ENCODE peak calls at places on chromosomes 4 and X, in eight cellular contexts. U is esophagus squamous epithelium; M is transverse colon; A is heart left ventricle; T is heart right ventricle; Z is IMR-90; K is effector memory CD4-positive, alpha-beta T cell; C is DND-41. S is an unnamed sample.

GRCh38 chrX:101619336-101619735 is 1.5 kb upstream of the ARMCX6 start:
- DNase-seq in M (no peak), T (peak; percentile 5), Z (peak; percentile 22), U (no peak), K (no peak), A (peak; percentile 23), C (peak; percentile 45), S (no peak)

GRCh38 chr4:14513471-14513870 is 488.8 kb upstream of the CPEB2 start:
- DNase-seq in K (no peak), Z (no peak), T (no peak), U (no peak), M (no peak), C (no peak), A (no peak), S (no peak)

GRCh38 chrX:105608745-105609144 is 213.6 kb upstream of the NRK start:
- DNase-seq in C (no peak), Z (no peak), M (no peak), A (no peak), T (peak; percentile 2), U (no peak), K (no peak), S (no peak)

GRCh38 chr4:133149932-133150642 is 993 bp downstream of the PCDH10 start:
- DNase-seq in C (no peak), Z (no peak), A (no peak), U (no peak), K (no peak), T (no peak), M (no peak), S (no peak)

GRCh38 chr4:106864231-106864630 is 171.9 kb downstream of the DKK2 start:
- DNase-seq in Z (no peak), U (no peak), K (no peak), M (no peak), A (no peak), T (no peak), C (no peak), S (no peak)

GRCh38 chr4:64368741-64369140 is 40.5 kb downstream of the TECRL start:
- DNase-seq in Z (no peak), K (no peak), A (no peak), U (no peak), M (no peak), T (no peak), C (no peak), S (no peak)

GRCh38 chrX:115017455-115017854 is at the start of gene IL13RA2:
- DNase-seq in T (no peak), Z (no peak), A (no peak), K (no peak), U (no peak), C (no peak), M (no peak), S (no peak)

GRCh38 chrX:123860506-123860840 is 620 bp downstream of the XIAP start:
- DNase-seq in U (no peak), C (no peak), Z (no peak), T (peak; percentile 18), A (no peak), M (peak; percentile 62), K (peak; percentile 25), S (no peak)

GRCh38 chr4:24650849-24651248 is 66.5 kb upstream of the DHX15 start:
- DNase-seq in A (no peak), K (no peak), U (no peak), Z (no peak), M (no peak), C (no peak), T (no peak), S (no peak)

GRCh38 chrX:53494427-53494826 is 60.3 kb upstream of the HSD17B10 start:
- DNase-seq in T (no peak), A (no peak), K (no peak), U (no peak), C (no peak), Z (peak; percentile 29), M (no peak), S (no peak)

GRCh38 chr4:71941001-71941400 is 90.8 kb upstream of the NPFFR2 start:
- DNase-seq in M (peak; percentile 8), C (no peak), A (no peak), Z (peak; percentile 0), T (no peak), K (no peak), U (no peak), S (peak; percentile 3)

GRCh38 chr4:48491514-48492176 is 1.6 kb downstream of the ZAR1 start:
- DNase-seq in Z (no peak), U (no peak), A (no peak), T (no peak), C (no peak), K (no peak), M (no peak), S (no peak)

GRCh38 chr4:48490680-48491513 is 845 bp downstream of the ZAR1 start:
- DNase-seq in T (no peak), A (no peak), U (no peak), M (no peak), Z (no peak), K (no peak), C (no peak), S (no peak)

GRCh38 chr4:48493485-48494100 is 3.5 kb downstream of the ZAR1 start:
- DNase-seq in M (no peak), Z (no peak), C (no peak), T (no peak), K (no peak), A (no peak), U (no peak), S (no peak)

GRCh38 chr4:48489683-48490011 is 405 bp upstream of the ZAR1 start:
- DNase-seq in U (no peak), K (no peak), M (no peak), T (no peak), C (no peak), Z (no peak), A (no peak), S (no peak)

DNA sequence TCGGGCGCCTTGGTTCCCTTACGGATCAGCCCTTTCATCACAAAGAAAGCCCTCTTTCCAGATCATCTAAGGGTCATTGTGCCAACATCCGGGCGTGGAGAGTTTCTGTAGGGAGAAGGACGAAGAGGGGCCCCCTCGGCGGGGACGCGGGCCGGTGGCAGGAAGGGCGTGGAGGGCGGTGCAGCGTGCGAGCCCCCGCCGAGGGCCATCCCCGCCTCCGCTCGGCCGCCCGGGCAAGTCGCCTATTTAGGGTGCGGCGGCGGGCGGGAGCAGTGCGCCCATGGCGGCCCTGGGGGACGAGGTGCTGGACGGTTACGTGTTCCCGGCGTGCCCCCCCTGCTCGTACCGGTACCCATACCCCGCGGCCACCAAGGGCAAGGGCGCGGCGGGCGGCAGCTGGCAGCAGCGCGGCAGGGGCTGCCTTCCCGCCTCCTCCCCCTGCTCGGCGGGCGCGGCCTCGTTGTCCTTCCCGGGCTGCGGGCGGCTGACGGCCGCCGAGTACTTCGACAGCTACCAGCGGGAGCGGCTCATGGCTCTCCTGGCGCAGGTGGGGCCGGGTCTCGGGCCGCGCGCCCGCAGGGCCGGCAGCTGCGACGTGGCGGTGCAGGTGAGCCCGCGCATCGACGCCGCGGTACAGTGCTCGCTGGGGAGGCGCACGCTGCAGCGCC is at the start of gene ZAR1:
- DNase-seq in T (no peak), A (no peak), M (no peak), K (no peak), Z (no peak), U (no peak), C (no peak), S (peak; percentile 18)
- H3K4me3 ChIP-seq in T (peak within 1 kb of the TSS; percentile 21), A (peak within 1 kb of the TSS; percentile 52), M (no peak within 1 kb of the TSS), K (peak within 1 kb of the TSS; percentile 32), Z (peak within 1 kb of the TSS; percentile 27), U (peak within 1 kb of the TSS; percentile 49), C (no peak within 1 kb of the TSS), S (peak within 1 kb of the TSS; percentile 31)

GRCh38 chrX:151175283-151176062 is 911 bp upstream of the GPR50 start:
- DNase-seq in U (no peak), Z (no peak), A (no peak), T (no peak), M (no peak), K (no peak), C (no peak), S (no peak)
- H3K27me3 ChIP-seq in U (no peaks in the 10 kb centered on the region), Z (peaks cover 2% of the 10 kb centered on the region), A (peaks cover 33% of the 10 kb centered on the region), T (peaks cover 35% of the 10 kb centered on the region), M (peaks cover 53% of the 10 kb centered on the region), K (peaks cover 4% of the 10 kb centered on the region), C (no peaks in the 10 kb centered on the region), S (peaks cover 37% of the 10 kb centered on the region)

DNA sequence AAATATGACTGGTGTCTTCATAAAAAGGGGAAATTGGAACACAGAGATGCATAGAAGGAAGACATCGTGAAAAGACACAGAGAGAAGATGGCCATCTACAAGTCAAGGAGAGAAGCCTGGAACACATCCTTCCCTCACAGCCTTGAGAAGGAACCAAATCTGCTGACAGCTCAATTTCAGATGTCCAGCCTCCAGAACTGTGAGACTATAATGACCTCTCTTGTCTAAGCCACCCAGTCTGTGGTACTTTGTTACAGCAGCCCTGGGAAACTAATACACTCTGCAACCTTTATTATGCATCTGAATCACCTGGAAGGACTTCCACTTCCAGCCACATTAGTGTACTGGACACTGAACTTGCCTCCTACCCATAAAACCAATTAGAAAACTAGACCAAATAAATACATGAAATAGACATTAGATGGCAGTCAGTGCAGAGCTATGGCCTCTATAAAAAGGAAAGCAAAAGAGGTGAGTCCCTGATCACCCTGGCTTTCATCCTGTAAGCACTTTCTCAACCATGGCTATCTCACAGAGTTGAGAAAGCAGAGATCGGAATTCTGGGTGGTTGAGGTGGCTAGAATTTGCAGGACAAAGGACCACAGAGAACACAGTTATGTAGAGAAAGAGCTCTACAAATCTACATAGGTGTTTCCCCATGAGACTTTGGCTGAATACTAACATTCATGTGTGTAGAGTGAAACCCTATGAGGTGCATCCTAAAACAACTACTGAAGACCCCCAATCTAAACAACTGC is 25.7 kb downstream of the GAB3 start:
- DNase-seq in Z (no peak), M (no peak), T (no peak), C (no peak), U (no peak), A (no peak), K (no peak), S (no peak)
- H3K9me3 ChIP-seq in Z (no peaks in the 10 kb centered on the region), M (no peaks in the 10 kb centered on the region), T (no peaks in the 10 kb centered on the region), C (no peaks in the 10 kb centered on the region), U (no peaks in the 10 kb centered on the region), A (peaks cover 10% of the 10 kb centered on the region), K (no peaks in the 10 kb centered on the region), S (no peaks in the 10 kb centered on the region)

GRCh38 chrX:15977644-15978043 is 123.0 kb upstream of the AP1S2 start:
- DNase-seq in C (no peak), T (no peak), U (no peak), Z (no peak), M (no peak), K (no peak), A (no peak), S (no peak)

GRCh38 chrX:15988661-15989603 is 134.3 kb upstream of the AP1S2 start:
- DNase-seq in Z (peak; percentile 82), M (no peak), U (no peak), A (no peak), K (no peak), C (no peak), T (peak; percentile 45), S (peak; percentile 62)

GRCh38 chrX:15985937-15986336 is 131.3 kb upstream of the AP1S2 start:
- DNase-seq in U (no peak), C (no peak), A (no peak), M (no peak), T (no peak), Z (no peak), K (no peak), S (no peak)

GRCh38 chrX:15983034-15983433 is 128.4 kb upstream of the AP1S2 start:
- DNase-seq in A (no peak), C (no peak), K (no peak), T (no peak), U (no peak), M (no peak), Z (no peak), S (no peak)
- H3K4me3 ChIP-seq in A (no peak overlapping the region), C (no peak overlapping the region), K (no peak overlapping the region), T (no peak overlapping the region), U (no peak overlapping the region), M (no peak overlapping the region), Z (no peak overlapping the region), S (no peak overlapping the region)

S was measured in MG63.